ENCODE peak calls at places on chromosomes 4 and X, in nine cellular contexts. S, B, Q, H, R, O, M, U and Y are unnamed samples.

GRCh38 chr4:165355900-165356300 is 22.9 kb upstream of the CPE start:
- DNase-seq in S (no peak), B (peak), Q (peak), H (no peak), R (peak), O (peak), M (no peak), U (no peak), Y (no peak)

GRCh38 chr4:94304365-94304971 is 38.2 kb downstream of the HPGDS start:
- DNase-seq in S (peak), B (peak), Q (peak), H (no peak), R (peak), O (no peak), M (no peak), U (no peak), Y (peak)

GRCh38 chrX:10254746-10255145 is 98.0 kb downstream of the CLCN4 start:
- DNase-seq in S (peak), B (no peak), Q (no peak), H (no peak), R (peak), O (no peak), M (no peak), U (no peak), Y (no peak)

GRCh38 chr4:6655924-6656323 is 15.4 kb downstream of the MRFAP1 start:
- DNase-seq in S (no peak), B (no peak), Q (no peak), H (no peak), R (no peak), O (no peak), M (peak), U (no peak), Y (no peak)

GRCh38 chr4:79074040-79074439 is 134.8 kb upstream of the PAQR3 start:
- DNase-seq in S (no peak), B (no peak), Q (no peak), H (no peak), R (no peak), O (no peak), M (no peak), U (no peak), Y (no peak)

GRCh38 chr4:52996261-52997131 is 134.4 kb downstream of the RASL11B start:
- DNase-seq in S (no peak), B (no peak), Q (peak), H (no peak), R (no peak), O (no peak), M (no peak), U (no peak), Y (no peak)

GRCh38 chr4:170089274-170089742 is 448 bp downstream of the AADAT start:
- DNase-seq in S (no peak), B (peak), Q (peak), H (peak), R (peak), O (no peak), M (no peak), U (no peak), Y (no peak)

GRCh38 chr4:168711197-168712120 is 214.6 kb downstream of the PALLD start:
- DNase-seq in S (no peak), B (peak), Q (peak), H (no peak), R (peak), O (no peak), M (no peak), U (no peak), Y (no peak)

GRCh38 chrX:15718283-15718970 is 19.6 kb upstream of the CA5B start:
- DNase-seq in S (no peak), B (no peak), Q (no peak), H (no peak), R (no peak), O (no peak), M (no peak), U (no peak), Y (no peak)

GRCh38 chr4:89438102-89438831 is 130.7 kb upstream of the GPRIN3 start:
- DNase-seq in S (peak), B (peak), Q (peak), H (peak), R (peak), O (no peak), M (peak), U (peak), Y (peak)

GRCh38 chr4:156169011-156169410 is 215.3 kb upstream of the CTSO start:
- DNase-seq in S (peak), B (peak), Q (peak), H (no peak), R (peak), O (peak), M (no peak), U (no peak), Y (no peak)

GRCh38 chr4:3829954-3830773 is 64.0 kb downstream of the ADRA2C start:
- DNase-seq in S (no peak), B (no peak), Q (no peak), H (peak), R (no peak), O (no peak), M (no peak), U (no peak), Y (no peak)

GRCh38 chr4:106369456-106370060 is 980 bp upstream of the GIMD1 start:
- DNase-seq in S (peak), B (peak), Q (peak), H (no peak), R (peak), O (no peak), M (peak), U (no peak), Y (peak)

GRCh38 chr4:105951198-105951597 is 55.9 kb downstream of the NPNT start:
- DNase-seq in S (no peak), B (peak), Q (peak), H (no peak), R (peak), O (no peak), M (no peak), U (no peak), Y (no peak)

GRCh38 chr4:24659241-24659961 is 75.0 kb upstream of the DHX15 start:
- DNase-seq in S (no peak), B (no peak), Q (peak), H (no peak), R (peak), O (no peak), M (no peak), U (no peak), Y (no peak)

GRCh38 chrX:152824841-152825374 is 5.6 kb downstream of the CETN2 start:
- DNase-seq in S (no peak), B (no peak), Q (no peak), H (no peak), R (peak), O (no peak), M (no peak), U (no peak), Y (no peak)

GRCh38 chrX:153621949-153622598 is 23.1 kb upstream of the CCNQ start:
- DNase-seq in S (no peak), B (no peak), Q (no peak), H (no peak), R (no peak), O (no peak), M (no peak), U (no peak), Y (no peak)

GRCh38 chr4:135485371-135485770 is 1283.8 kb upstream of the PABPC4L start:
- DNase-seq in S (no peak), B (no peak), Q (no peak), H (no peak), R (no peak), O (no peak), M (no peak), U (no peak), Y (no peak)

GRCh38 chr4:175646802-175647201 is 165.3 kb downstream of the GPM6A start:
- DNase-seq in S (no peak), B (no peak), Q (no peak), H (no peak), R (no peak), O (no peak), M (no peak), U (no peak), Y (no peak)

GRCh38 chr4:188941524-188942109 is 802.4 kb downstream of the TRIML1 start:
- DNase-seq in S (no peak), B (peak), Q (peak), H (no peak), R (peak), O (no peak), M (no peak), U (no peak), Y (no peak)

GRCh38 chr4:98905834-98906233 is 23.1 kb downstream of the EIF4E start:
- DNase-seq in S (no peak), B (no peak), Q (peak), H (no peak), R (no peak), O (no peak), M (no peak), U (no peak), Y (no peak)

GRCh38 chr4:73573794-73574528 is 46.3 kb downstream of the RASSF6 start:
- DNase-seq in S (peak), B (peak), Q (peak), H (peak), R (peak), O (no peak), M (peak), U (no peak), Y (peak)

GRCh38 chr4:2843909-2844584 is 403 bp downstream of the ADD1 start:
- DNase-seq in S (no peak), B (peak), Q (peak), H (peak), R (no peak), O (peak), M (no peak), U (no peak), Y (no peak)

GRCh38 chr4:168077726-168078239 is 14.6 kb upstream of the ANXA10 start:
- DNase-seq in S (no peak), B (no peak), Q (no peak), H (no peak), R (no peak), O (no peak), M (no peak), U (no peak), Y (no peak)

GRCh38 chr4:15714616-15715015 is 11.8 kb downstream of the BST1 start:
- DNase-seq in S (no peak), B (no peak), Q (peak), H (no peak), R (no peak), O (peak), M (peak), U (no peak), Y (no peak)

GRCh38 chrX:32530802-32531403 is 680.4 kb downstream of the DMD start:
- DNase-seq in S (peak), B (peak), Q (peak), H (no peak), R (peak), O (no peak), M (peak), U (no peak), Y (no peak)

GRCh38 chrX:43557792-43558191 is 98.3 kb upstream of the MAOA start:
- DNase-seq in S (peak), B (peak), Q (peak), H (no peak), R (peak), O (peak), M (peak), U (peak), Y (peak)

GRCh38 chr4:20318899-20319291 is 67.2 kb downstream of the SLIT2 start:
- DNase-seq in S (no peak), B (no peak), Q (no peak), H (no peak), R (no peak), O (no peak), M (no peak), U (no peak), Y (no peak)

GRCh38 chrX:103666202-103667107 is 20.0 kb downstream of the MORF4L2 start:
- DNase-seq in S (no peak), B (no peak), Q (no peak), H (no peak), R (peak), O (no peak), M (no peak), U (no peak), Y (no peak)

GRCh38 chr4:26804876-26805275 is 55.8 kb upstream of the STIM2 start:
- DNase-seq in S (no peak), B (no peak), Q (no peak), H (no peak), R (no peak), O (peak), M (no peak), U (no peak), Y (no peak)

GRCh38 chr4:105894570-105895323 is 524 bp upstream of the NPNT start:
- DNase-seq in S (no peak), B (no peak), Q (peak), H (peak), R (peak), O (no peak), M (no peak), U (no peak), Y (no peak)

GRCh38 chr4:102168580-102168979 is 176.7 kb downstream of the SLC39A8 start:
- DNase-seq in S (no peak), B (no peak), Q (no peak), H (no peak), R (no peak), O (no peak), M (no peak), U (no peak), Y (no peak)

GRCh38 chr4:97457253-97457652 is 686.0 kb downstream of the STPG2 start:
- DNase-seq in S (no peak), B (no peak), Q (no peak), H (no peak), R (no peak), O (no peak), M (no peak), U (no peak), Y (no peak)

GRCh38 chr4:100949350-100949935 is 397.9 kb downstream of the PPP3CA start:
- DNase-seq in S (no peak), B (no peak), Q (no peak), H (no peak), R (peak), O (no peak), M (no peak), U (no peak), Y (no peak)

GRCh38 chr4:156803056-156803455 is 168.5 kb downstream of the PDGFC start:
- DNase-seq in S (no peak), B (no peak), Q (no peak), H (no peak), R (no peak), O (no peak), M (no peak), U (no peak), Y (no peak)

GRCh38 chr4:41142356-41142755 is 72.0 kb downstream of the APBB2 start:
- DNase-seq in S (no peak), B (no peak), Q (peak), H (no peak), R (no peak), O (no peak), M (no peak), U (no peak), Y (no peak)

GRCh38 chr4:2341261-2341841 is 77.1 kb downstream of the ZFYVE28 start:
- DNase-seq in S (no peak), B (no peak), Q (no peak), H (peak), R (no peak), O (no peak), M (no peak), U (peak), Y (no peak)

GRCh38 chr4:87659247-87659931 is 9.3 kb downstream of the DMP1 start:
- DNase-seq in S (no peak), B (no peak), Q (no peak), H (no peak), R (peak), O (no peak), M (no peak), U (no peak), Y (no peak)

GRCh38 chr4:77854431-77855111 is 8.1 kb upstream of the MRPL1 start:
- DNase-seq in S (no peak), B (no peak), Q (peak), H (no peak), R (peak), O (no peak), M (no peak), U (no peak), Y (no peak)

GRCh38 chr4:77862478-77863216 is at the start of gene MRPL1:
- DNase-seq in S (peak), B (peak), Q (peak), H (peak), R (peak), O (peak), M (peak), U (peak), Y (peak)

GRCh38 chr4:77856152-77856551 is 6.5 kb upstream of the MRPL1 start:
- DNase-seq in S (no peak), B (no peak), Q (no peak), H (no peak), R (no peak), O (no peak), M (no peak), U (no peak), Y (no peak)

GRCh38 chr4:77861500-77861899 is 1.1 kb upstream of the MRPL1 start:
- DNase-seq in S (no peak), B (peak), Q (peak), H (no peak), R (peak), O (no peak), M (no peak), U (no peak), Y (peak)

GRCh38 chr4:77859256-77859655 is 3.4 kb upstream of the MRPL1 start:
- DNase-seq in S (no peak), B (no peak), Q (no peak), H (no peak), R (no peak), O (no peak), M (no peak), U (no peak), Y (no peak)
- H3K4me3 ChIP-seq in S (no peak), B (no peak), Q (no peak), H (no peak), R (no peak), O (no peak), M (no peak), U (no peak), Y (no peak)

GRCh38 chr4:113122066-113122465 is 72.6 kb downstream of the ANK2 start:
- DNase-seq in S (peak), B (no peak), Q (no peak), H (no peak), R (no peak), O (no peak), M (no peak), U (no peak), Y (no peak)

GRCh38 chr4:113131146-113131545 is 81.7 kb downstream of the ANK2 start:
- DNase-seq in S (no peak), B (no peak), Q (no peak), H (no peak), R (no peak), O (no peak), M (no peak), U (no peak), Y (no peak)

DNA sequence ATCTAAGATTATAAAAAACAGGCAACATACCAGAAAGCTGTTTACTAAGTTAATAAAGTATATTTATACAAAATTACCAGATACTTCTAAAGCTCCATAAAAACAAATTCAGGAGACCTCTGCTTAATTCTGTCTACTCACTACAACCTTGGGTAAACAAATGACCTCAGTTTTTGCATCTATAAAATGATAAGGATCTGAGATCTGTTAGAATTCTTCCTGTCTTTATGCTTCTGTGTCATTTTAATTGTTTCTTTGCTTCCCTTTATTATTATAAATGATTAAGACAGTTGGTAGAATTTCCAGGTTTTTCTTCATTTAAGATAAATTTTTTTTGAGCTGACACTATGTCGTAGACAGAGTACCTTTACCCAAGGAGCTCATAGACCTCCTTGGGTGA is 76.0 kb downstream of the ANK2 start:
- DNase-seq in S (no peak), B (no peak), Q (no peak), H (no peak), R (no peak), O (no peak), M (no peak), U (no peak), Y (no peak)
- TF ChIP-seq CTCF in S (no peak), B (no peak), Q (no peak), H (no peak), R (no peak), O (no peak), M (no peak), U (no peak), Y (no peak)

GRCh38 chr4:137794779-137795178 is 262.5 kb upstream of the PCDH18 start:
- DNase-seq in S (no peak), B (no peak), Q (peak), H (no peak), R (no peak), O (no peak), M (no peak), U (no peak), Y (no peak)
- H3K4me3 ChIP-seq in S (no peak), B (no peak), Q (no peak), H (no peak), R (no peak), O (no peak), M (no peak), U (no peak), Y (no peak)

DNA sequence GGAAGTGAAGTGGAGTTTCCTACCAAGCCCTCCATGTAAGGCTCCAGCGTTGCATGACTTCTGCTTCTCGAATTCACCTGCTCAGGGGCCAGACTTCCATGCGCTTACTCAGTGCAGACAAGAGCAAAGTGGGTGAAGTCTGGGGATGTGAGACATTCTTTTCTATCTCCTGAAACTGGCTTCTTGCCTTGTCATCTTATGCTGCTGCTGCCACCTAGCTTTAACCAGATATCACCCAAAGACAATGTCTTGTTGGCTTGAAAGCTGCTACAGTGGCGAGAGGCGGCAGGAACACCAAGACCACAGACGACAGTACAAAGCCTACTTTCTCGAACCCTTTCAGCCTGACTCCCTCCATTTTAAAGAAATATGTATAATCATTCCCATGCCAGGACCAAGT is 103.6 kb upstream of the ADGRG2 start:
- DNase-seq in S (peak), B (no peak), Q (peak), H (no peak), R (peak), O (no peak), M (no peak), U (no peak), Y (no peak)
- TF ChIP-seq CTCF in S (no peak), B (peak), Q (no peak), H (no peak), R (peak), O (peak), M (peak), U (no peak), Y (peak)

GRCh38 chrX:2461711-2462016 is 39.1 kb downstream of the DHRSX start:
- DNase-seq in S (no peak), B (no peak), Q (no peak), H (no peak), R (no peak), O (no peak), M (no peak), U (no peak), Y (no peak)

GRCh38 chrX:2462780-2463179 is 38.0 kb downstream of the DHRSX start:
- DNase-seq in S (no peak), B (no peak), Q (no peak), H (no peak), R (no peak), O (no peak), M (no peak), U (no peak), Y (no peak)

GRCh38 chrX:2466876-2467656 is 33.7 kb downstream of the DHRSX start:
- DNase-seq in S (no peak), B (no peak), Q (no peak), H (no peak), R (no peak), O (no peak), M (no peak), U (no peak), Y (no peak)

GRCh38 chrX:2464677-2465166 is 36.1 kb downstream of the DHRSX start:
- DNase-seq in S (no peak), B (peak), Q (no peak), H (no peak), R (no peak), O (no peak), M (peak), U (no peak), Y (no peak)

DNA sequence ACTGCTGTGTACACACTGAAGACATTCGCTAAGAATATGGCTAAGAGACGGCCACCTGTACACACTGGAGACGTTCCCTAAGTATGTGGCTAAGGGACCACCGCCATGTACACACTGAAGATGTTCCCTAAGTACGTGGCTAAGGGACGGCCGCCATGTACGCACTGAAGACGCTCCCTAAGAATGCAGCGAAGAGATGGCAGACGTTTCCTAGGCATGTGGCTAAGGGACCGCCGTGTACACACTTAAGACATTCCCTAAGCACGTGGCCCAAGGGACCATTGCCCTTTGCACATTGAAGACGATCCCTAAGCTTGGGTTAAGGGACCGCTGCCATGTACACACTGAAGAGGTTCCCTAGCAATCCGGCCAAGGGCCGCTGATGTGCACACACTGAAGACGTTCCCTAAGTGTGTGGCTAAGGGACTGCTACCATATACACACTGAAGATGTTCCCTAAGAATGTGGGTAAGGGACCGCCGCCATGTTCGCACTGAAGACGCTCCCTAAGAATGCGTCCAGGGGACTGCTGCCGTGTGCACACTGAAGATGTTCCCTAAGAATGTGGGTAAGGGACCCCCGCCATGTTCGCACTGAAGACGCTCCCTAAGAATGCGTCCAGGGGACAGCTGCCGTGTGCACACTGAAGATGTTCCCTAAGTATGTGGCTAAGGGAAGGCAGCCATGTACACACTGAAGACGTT is 36.7 kb downstream of the DHRSX start:
- DNase-seq in S (no peak), B (peak), Q (peak), H (no peak), R (no peak), O (no peak), M (peak), U (no peak), Y (no peak)
- H3K4me3 ChIP-seq in S (no peak), B (no peak), Q (no peak), H (no peak), R (no peak), O (no peak), M (peak), U (no peak), Y (no peak)

GRCh38 chr4:12409507-12410190 is 981.0 kb upstream of the HS3ST1 start:
- DNase-seq in S (no peak), B (no peak), Q (peak), H (no peak), R (peak), O (no peak), M (no peak), U (no peak), Y (no peak)
- TF ChIP-seq CTCF in S (no peak), B (no peak), Q (peak), H (no peak), R (peak), O (no peak), M (no peak), U (no peak), Y (no peak)